ENCODE peak calls at places on chromosomes 1 and 21, in nine cellular contexts. L, Q, N, T, Z, O, G, I and V are unnamed samples.

GRCh38 chr1:150922519-150922975 is 3.6 kb upstream of the SETDB1 start:
- DNase-seq in L (no peak), Q (no peak), N (peak; percentile 95), T (peak; percentile 75), Z (no peak), O (no peak), G (peak; percentile 91), I (peak; percentile 69), V (no peak)

GRCh38 chr21:44710756-44711326 is 531 bp downstream of the TSPEAR start:
- DNase-seq in L (no peak), Q (no peak), N (peak; percentile 19), T (no peak), Z (no peak), O (no peak), G (peak; percentile 90), I (no peak), V (peak; percentile 60)

GRCh38 chr1:52920791-52921291 is 699 bp downstream of the ECHDC2 start:
- DNase-seq in L (peak; percentile 80), Q (peak; percentile 57), N (peak; percentile 9), T (peak; percentile 48), Z (peak; percentile 43), O (no peak), G (peak; percentile 78), I (no peak), V (no peak)

GRCh38 chr1:56584910-56585528 is 5.7 kb upstream of the PLPP3 start:
- DNase-seq in L (no peak), Q (no peak), N (peak; percentile 25), T (peak; percentile 44), Z (no peak), O (no peak), G (peak; percentile 63), I (no peak), V (no peak)

GRCh38 chr1:214566158-214567104 is 15.0 kb upstream of the PTPN14 start:
- DNase-seq in L (no peak), Q (no peak), N (peak; percentile 82), T (no peak), Z (no peak), O (no peak), G (no peak), I (no peak), V (no peak)

GRCh38 chr21:34874689-34875513 is 174.2 kb downstream of the RUNX1 start:
- DNase-seq in L (no peak), Q (no peak), N (no peak), T (no peak), Z (no peak), O (no peak), G (peak; percentile 27), I (no peak), V (no peak)

GRCh38 chr21:44603109-44603875 is 2.9 kb downstream of the KRTAP10-7 start:
- DNase-seq in L (no peak), Q (no peak), N (no peak), T (no peak), Z (no peak), O (no peak), G (peak; percentile 46), I (no peak), V (no peak)

GRCh38 chr1:100253552-100253951 is 3.9 kb upstream of the DBT start:
- DNase-seq in L (no peak), Q (no peak), N (no peak), T (no peak), Z (no peak), O (no peak), G (peak; percentile 45), I (no peak), V (no peak)

GRCh38 chr1:64766385-64766784 is 21.5 kb downstream of the RAVER2 start:
- DNase-seq in L (no peak), Q (no peak), N (peak; percentile 32), T (no peak), Z (no peak), O (no peak), G (no peak), I (no peak), V (no peak)
- H3K4me1 ChIP-seq in L (no peaks in the 10 kb centered on the region), Q (no peaks in the 10 kb centered on the region), N (no peaks in the 10 kb centered on the region), T (peaks cover 9% of the 10 kb centered on the region), Z (peaks cover 6% of the 10 kb centered on the region), O (no peaks in the 10 kb centered on the region), G (no peaks in the 10 kb centered on the region), I (no peaks in the 10 kb centered on the region), V (no peaks in the 10 kb centered on the region)

DNA sequence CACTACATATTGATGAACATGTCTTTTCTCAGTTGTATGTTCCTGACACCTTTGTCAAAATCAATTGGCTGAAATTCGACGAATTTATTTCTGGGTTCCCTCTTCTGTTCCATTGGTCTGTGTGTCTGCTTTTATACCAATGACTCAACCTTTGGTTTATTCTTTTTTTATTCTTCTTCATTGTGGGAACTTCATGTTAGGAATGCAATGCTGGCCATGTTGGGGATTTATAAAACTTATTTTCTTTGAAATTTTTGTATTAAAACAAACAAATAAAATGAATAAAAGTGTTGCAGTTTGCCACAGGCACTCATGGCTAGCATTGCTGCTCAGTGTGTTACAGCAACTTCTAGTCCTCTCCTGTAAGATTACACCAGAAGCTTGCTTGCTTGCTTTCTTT is 287.8 kb downstream of the DUSP10 start:
- DNase-seq in L (no peak), Q (no peak), N (no peak), T (no peak), Z (no peak), O (no peak), G (no peak), I (no peak), V (no peak)
- H3K27ac ChIP-seq in L (no peak overlapping the region), Q (no peak overlapping the region), N (no peak overlapping the region), T (no peak overlapping the region), Z (no peak overlapping the region), O (no peak overlapping the region), G (no peak overlapping the region), I (no peak overlapping the region), V (no peak overlapping the region)

DNA sequence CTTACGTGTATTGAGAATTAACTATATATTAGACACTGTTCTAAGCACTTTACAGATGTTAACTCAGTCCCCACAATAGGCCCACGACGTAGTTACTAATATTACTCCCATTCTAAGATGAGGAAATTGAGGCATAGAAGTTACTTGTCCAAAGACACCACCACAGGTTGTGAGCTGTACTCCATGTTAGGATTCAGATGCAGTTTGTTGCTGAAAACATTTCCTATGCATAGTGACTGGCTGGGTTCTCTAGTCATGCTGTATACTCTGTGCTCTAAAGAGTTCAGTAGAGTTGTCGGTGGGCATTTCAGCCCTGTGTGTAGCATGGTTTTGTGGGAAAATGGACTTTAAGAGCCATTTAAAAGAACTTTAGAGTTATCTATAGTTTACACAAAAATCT is 65.2 kb downstream of the GPR137B start:
- DNase-seq in L (no peak), Q (no peak), N (no peak), T (no peak), Z (no peak), O (no peak), G (no peak), I (no peak), V (no peak)
- H3K36me3 ChIP-seq in L (peaks cover 7% of the 10 kb centered on the region), Q (no peaks in the 10 kb centered on the region), N (no peaks in the 10 kb centered on the region), T (peaks cover 2% of the 10 kb centered on the region), Z (peaks cover 64% of the 10 kb centered on the region), O (peaks cover 7% of the 10 kb centered on the region), G (no peaks in the 10 kb centered on the region), I (peaks cover 16% of the 10 kb centered on the region), V (peaks cover 20% of the 10 kb centered on the region)

DNA sequence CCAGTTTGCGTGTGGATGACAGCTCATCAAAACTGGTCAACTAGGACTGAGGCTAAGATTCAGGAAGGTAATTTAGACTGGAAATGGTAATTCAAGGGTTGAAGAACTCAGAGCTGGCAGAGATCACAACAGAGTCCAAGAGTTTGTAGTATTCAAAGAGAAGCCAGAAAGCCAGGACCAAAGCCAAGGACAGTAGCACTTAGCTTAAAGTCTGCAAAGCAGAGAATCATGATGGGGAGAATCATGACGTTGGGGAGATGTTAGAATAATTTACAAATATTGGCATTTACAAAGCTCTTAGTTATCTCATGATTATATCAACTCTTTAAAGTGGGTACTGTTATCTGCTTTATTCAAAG is 32.6 kb downstream of the RNF11 start:
- DNase-seq in L (no peak), Q (no peak), N (no peak), T (no peak), Z (no peak), O (no peak), G (no peak), I (no peak), V (no peak)
- H3K4me1 ChIP-seq in L (peaks cover 3% of the 10 kb centered on the region), Q (peaks cover 45% of the 10 kb centered on the region), N (peaks cover 46% of the 10 kb centered on the region), T (peaks cover 20% of the 10 kb centered on the region), Z (peaks cover 71% of the 10 kb centered on the region), O (peaks cover 69% of the 10 kb centered on the region), G (no peaks in the 10 kb centered on the region), I (peaks cover 92% of the 10 kb centered on the region), V (peaks cover 7% of the 10 kb centered on the region)

GRCh38 chr1:1128454-1129139 is 12.7 kb upstream of the C1orf159 start:
- DNase-seq in L (peak; percentile 82), Q (no peak), N (no peak), T (peak; percentile 34), Z (no peak), O (no peak), G (no peak), I (no peak), V (no peak)
- H3K27ac ChIP-seq in L (peak overlapping the region; percentile 82), Q (peak overlapping the region; percentile 3), N (no peak overlapping the region), T (peak overlapping the region; percentile 93), Z (no peak overlapping the region), O (no peak overlapping the region), G (no peak overlapping the region), I (no peak overlapping the region), V (no peak overlapping the region)

DNA sequence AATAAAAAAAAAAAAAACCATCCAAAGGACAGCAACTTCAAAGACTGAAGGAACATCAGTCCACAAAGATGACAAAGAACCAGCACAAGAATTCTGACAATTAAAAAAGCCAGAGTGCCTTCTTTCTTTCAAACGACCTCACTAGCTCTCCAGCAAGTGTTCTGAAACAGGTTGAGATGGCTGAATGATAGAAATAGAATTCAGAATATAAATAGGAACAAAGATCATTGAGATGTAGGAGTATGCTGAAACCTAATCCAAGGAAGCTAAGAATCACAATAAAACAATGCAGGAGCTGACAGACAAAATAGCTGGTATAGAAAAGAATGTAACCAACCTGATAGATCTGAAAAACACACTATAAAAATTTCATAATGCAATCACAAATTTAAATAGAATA is 218.2 kb downstream of the GIPC2 start:
- DNase-seq in L (no peak), Q (no peak), N (no peak), T (no peak), Z (no peak), O (no peak), G (no peak), I (no peak), V (no peak)
- H3K36me3 ChIP-seq in L (no peaks in the 10 kb centered on the region), Q (no peaks in the 10 kb centered on the region), N (no peaks in the 10 kb centered on the region), T (no peaks in the 10 kb centered on the region), Z (no peaks in the 10 kb centered on the region), O (no peaks in the 10 kb centered on the region), G (no peaks in the 10 kb centered on the region), I (no peaks in the 10 kb centered on the region), V (no peaks in the 10 kb centered on the region)

DNA sequence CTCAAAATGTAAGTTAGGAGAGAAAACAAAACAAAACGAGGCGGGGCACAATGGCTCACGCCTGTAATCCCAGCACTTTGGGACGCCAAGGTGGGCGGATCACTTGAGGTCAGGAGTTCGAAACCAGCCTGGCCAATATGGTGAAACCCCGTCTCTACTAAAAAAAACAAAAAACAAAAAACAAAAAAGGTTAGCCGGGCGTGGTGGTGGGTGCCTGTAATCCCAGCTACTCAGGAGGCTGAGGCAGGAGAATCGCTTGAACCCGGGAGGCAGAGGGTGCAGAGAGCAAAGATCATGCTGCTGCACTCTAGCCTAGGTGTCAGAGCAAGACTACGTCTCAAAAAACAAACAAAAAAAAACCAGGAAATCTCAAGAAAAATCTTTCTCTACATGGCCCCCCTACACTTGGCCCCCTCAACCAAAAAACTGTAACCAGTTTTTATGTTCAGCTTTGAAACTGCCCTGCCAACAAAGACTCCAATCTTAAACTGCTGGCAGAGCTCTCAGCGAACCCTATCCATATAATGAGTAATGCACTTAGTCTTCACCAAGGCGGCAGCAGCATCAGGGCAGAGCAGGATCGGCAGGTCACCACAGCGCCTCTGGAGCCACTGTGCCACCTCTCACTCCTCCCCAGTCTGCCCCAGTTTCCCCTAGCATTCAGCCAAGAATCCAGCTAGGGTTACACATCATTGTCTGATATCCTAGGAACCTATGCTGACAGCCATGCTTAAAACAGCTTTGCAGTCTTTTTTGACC is 71.7 kb downstream of the JAK1 start:
- DNase-seq in L (no peak), Q (no peak), N (no peak), T (no peak), Z (no peak), O (no peak), G (no peak), I (no peak), V (no peak)
- H3K4me1 ChIP-seq in L (peaks cover 33% of the 10 kb centered on the region), Q (peaks cover 87% of the 10 kb centered on the region), N (peaks cover 20% of the 10 kb centered on the region), T (peaks cover 79% of the 10 kb centered on the region), Z (peaks cover 87% of the 10 kb centered on the region), O (peaks cover 41% of the 10 kb centered on the region), G (peaks cover 7% of the 10 kb centered on the region), I (peaks cover 65% of the 10 kb centered on the region), V (peaks cover 39% of the 10 kb centered on the region)